ENCODE peak calls at places on chromosome 9, in five cellular contexts. I is caudate nucleus; E is activated CD8-positive, alpha-beta memory T cell treated with anti-CD3 and anti-CD28 coated beads, Interleukin-2, amount 10 ng/mL, durations not matched to agents 7 days and 5 days; W is C1 segment of cervical spinal cord; G is stimulated activated CD8-positive, alpha-beta memory T cell treated with anti-CD3 and anti-CD28 coated beads, Interleukin-4, amount 100 ng/mL, for 1 hour. V is an unnamed sample.

GRCh38 chr9:127503947-127504886 is 52.9 kb downstream of the LRSAM1 start:
- DNase-seq in G (peak), E (peak), I (peak), W (peak), V (no peak)

GRCh38 chr9:110330484-110331115 is 7.1 kb downstream of the TXNDC8 start:
- DNase-seq in E (no peak), G (no peak), I (no peak), W (no peak), V (no peak)

GRCh38 chr9:98558575-98558974 is 150.2 kb downstream of the GABBR2 start:
- DNase-seq in I (no peak), G (no peak), W (no peak), E (no peak), V (no peak)

GRCh38 chr9:113600477-113600851 is 136.9 kb downstream of the RGS3 start:
- DNase-seq in W (no peak), I (no peak), G (no peak), E (no peak), V (no peak)

GRCh38 chr9:92887880-92888338 is 10.1 kb upstream of the ZNF484 start:
- DNase-seq in E (peak), W (no peak), I (no peak), G (no peak), V (no peak)

GRCh38 chr9:137828527-137829259 is 48.9 kb upstream of the CACNA1B start:
- DNase-seq in E (no peak), G (no peak), W (no peak), I (no peak), V (no peak)

GRCh38 chr9:36560813-36561212 is 11.9 kb upstream of the MELK start:
- DNase-seq in G (no peak), E (no peak), W (no peak), I (no peak), V (no peak)

GRCh38 chr9:82982271-82982880 is 80.6 kb downstream of the RASEF start:
- DNase-seq in W (no peak), I (no peak), G (no peak), E (no peak), V (no peak)

GRCh38 chr9:94867281-94867841 is 140.9 kb downstream of the AOPEP start:
- DNase-seq in I (no peak), W (no peak), G (no peak), E (no peak), V (no peak)

GRCh38 chr9:18362901-18363685 is 110.9 kb upstream of the ADAMTSL1 start:
- DNase-seq in G (no peak), E (no peak), W (no peak), I (no peak), V (no peak)

GRCh38 chr9:124372038-124372437 is 43.2 kb downstream of the PSMB7 start:
- DNase-seq in G (no peak), E (no peak), W (no peak), I (no peak), V (no peak)

GRCh38 chr9:89204811-89205210 is 26.2 kb upstream of the SHC3 start:
- DNase-seq in I (no peak), W (no peak), G (no peak), E (no peak), V (no peak)

GRCh38 chr9:111356567-111357244 is 26.7 kb upstream of the OR2K2 start:
- DNase-seq in G (no peak), I (no peak), W (no peak), E (no peak), V (no peak)

GRCh38 chr9:82436480-82436879 is 447.9 kb downstream of the SPATA31D1 start:
- DNase-seq in I (no peak), G (no peak), E (no peak), W (no peak), V (no peak)

GRCh38 chr9:23851024-23851629 is 25.1 kb upstream of the ELAVL2 start:
- DNase-seq in I (no peak), W (no peak), G (no peak), E (no peak), V (no peak)

GRCh38 chr9:132935021-132935420 is 9.4 kb downstream of the TSC1 start:
- DNase-seq in E (no peak), W (no peak), I (no peak), G (no peak), V (no peak)

GRCh38 chr9:15755660-15756059 is 202.8 kb downstream of the CCDC171 start:
- DNase-seq in W (no peak), I (no peak), E (no peak), G (no peak), V (no peak)

GRCh38 chr9:77647659-77648457 is at the start of gene GNA14:
- DNase-seq in E (no peak), I (no peak), G (no peak), W (peak), V (no peak)

GRCh38 chr9:76559283-76559682 is 100.3 kb downstream of the GCNT1 start:
- DNase-seq in E (no peak), W (no peak), I (no peak), G (no peak), V (no peak)

GRCh38 chr9:5577225-5577624 is 51.7 kb upstream of the RIC1 start:
- DNase-seq in G (no peak), I (no peak), E (no peak), W (no peak), V (no peak)

GRCh38 chr9:19371942-19372341 is 8.1 kb downstream of the RPS6 start:
- DNase-seq in E (no peak), G (no peak), I (no peak), W (no peak), V (no peak)

GRCh38 chr9:110942522-110942921 is 95.7 kb downstream of the LPAR1 start:
- DNase-seq in G (no peak), E (no peak), W (no peak), I (no peak), V (no peak)

GRCh38 chr9:75186767-75187380 is 98.6 kb downstream of the OSTF1 start:
- DNase-seq in G (no peak), E (no peak), W (no peak), I (no peak), V (no peak)

V was measured in vagina.